ENCODE peak calls at places on chromosomes 16 and 17, in eight cellular contexts. Y is naive B cell; E is hepatic stellate cell; D is H7; F is nephron progenitor cell; S is C1 segment of cervical spinal cord; T is stimulated activated CD8-positive, alpha-beta memory T cell treated with anti-CD3 and anti-CD28 coated beads, Interleukin-7, amount 100 ng/mL, for 1 hour; I is NCI-H345. C is an unnamed sample.

GRCh38 chr17:60637683-60638082 is 37.7 kb downstream of the PPM1D start:
- DNase-seq in Y (no peak), E (no peak), D (no peak), F (no peak), S (no peak), T (no peak), I (no peak), C (no peak)

GRCh38 chr17:64393000-64393402 is 2.3 kb upstream of the PECAM1 start:
- DNase-seq in Y (no peak), E (no peak), D (no peak), F (no peak), S (no peak), T (no peak), I (no peak), C (no peak)

GRCh38 chr17:4318596-4318995 is 47.9 kb downstream of the UBE2G1 start:
- DNase-seq in Y (no peak), E (no peak), D (no peak), F (no peak), S (no peak), T (no peak), I (no peak), C (no peak)

GRCh38 chr16:22614271-22614947 is 103.7 kb downstream of the NPIPB5 start:
- DNase-seq in Y (no peak), E (no peak), D (no peak), F (no peak), S (no peak), T (no peak), I (no peak), C (no peak)

GRCh38 chr16:79299154-79299799 is 301.3 kb downstream of the MAF start:
- DNase-seq in Y (no peak), E (no peak), D (peak), F (peak), S (no peak), T (no peak), I (no peak), C (no peak)

GRCh38 chr16:86298166-86299131 is 211.9 kb upstream of the FOXF1 start:
- DNase-seq in Y (no peak), E (peak), D (peak), F (peak), S (no peak), T (no peak), I (no peak), C (no peak)

GRCh38 chr16:82899731-82900454 is 273.1 kb downstream of the CDH13 start:
- DNase-seq in Y (no peak), E (no peak), D (no peak), F (no peak), S (no peak), T (no peak), I (no peak), C (no peak)

GRCh38 chr16:76882105-76882504 is 308.9 kb upstream of the MON1B start:
- DNase-seq in Y (no peak), E (no peak), D (no peak), F (no peak), S (no peak), T (no peak), I (no peak), C (no peak)